ENCODE peak calls at places on chromosomes 6 and 20, in five cellular contexts. N, B, S, A and R are unnamed samples.

GRCh38 chr6:136244061-136244616 is 6.0 kb downstream of the MTFR2 start:
- DNase-seq in B (no peak), N (peak; percentile 64), S (no peak), A (no peak), R (no peak)

GRCh38 chr6:104705095-104705707 is 154.5 kb downstream of the HACE1 start:
- DNase-seq in B (no peak), A (peak; percentile 46), S (peak; percentile 20), N (peak; percentile 42), R (peak; percentile 17)

GRCh38 chr20:1752045-1752444 is 94.5 kb upstream of the SIRPG start:
- DNase-seq in B (no peak), S (no peak), N (no peak), A (no peak), R (no peak)

GRCh38 chr6:4668271-4669179 is 107.7 kb upstream of the CDYL start:
- DNase-seq in N (no peak), A (no peak), S (no peak), B (no peak), R (no peak)

GRCh38 chr6:132832891-132833290 is 18.5 kb downstream of the RPS12 start:
- DNase-seq in B (no peak), A (no peak), N (no peak), S (no peak), R (no peak)

GRCh38 chr20:45289942-45290676 is 16.5 kb upstream of the RBPJL start:
- DNase-seq in B (no peak), A (no peak), N (no peak), S (no peak), R (no peak)

GRCh38 chr6:139166238-139166955 is 31.5 kb downstream of the HECA start:
- DNase-seq in S (no peak), N (no peak), B (no peak), A (no peak), R (no peak)

GRCh38 chr6:73768630-73769029 is 72.6 kb downstream of the CD109 start:
- DNase-seq in B (no peak), N (no peak), S (no peak), A (no peak), R (no peak)

GRCh38 chr6:159981591-159982245 is 12.8 kb downstream of the IGF2R start:
- DNase-seq in A (no peak), B (no peak), N (peak; percentile 73), S (peak; percentile 62), R (no peak)

GRCh38 chr6:134593442-134593841 is 275.5 kb upstream of the SGK1 start:
- DNase-seq in N (no peak), S (no peak), B (no peak), A (no peak), R (no peak)

GRCh38 chr20:44600758-44601562 is 18.6 kb downstream of the PKIG start:
- DNase-seq in N (peak; percentile 54), S (peak; percentile 53), B (no peak), A (no peak), R (no peak)

GRCh38 chr6:157456524-157456829 is 75.5 kb downstream of the ZDHHC14 start:
- DNase-seq in A (no peak), B (no peak), S (no peak), N (no peak), R (no peak)

GRCh38 chr6:161313940-161314509 is 40.2 kb upstream of the AGPAT4 start:
- DNase-seq in B (no peak), S (no peak), A (no peak), N (no peak), R (no peak)

GRCh38 chr6:5143625-5144311 is 58.6 kb downstream of the PPP1R3G start:
- DNase-seq in S (peak; percentile 80), B (peak; percentile 93), A (peak; percentile 81), N (peak; percentile 75), R (peak; percentile 58)

GRCh38 chr6:85192186-85192585 is 257.7 kb upstream of the NT5E start:
- DNase-seq in B (no peak), S (no peak), A (no peak), N (peak; percentile 78), R (peak; percentile 3)

GRCh38 chr6:84282566-84282965 is 55.1 kb upstream of the CEP162 start:
- DNase-seq in B (no peak), A (no peak), S (no peak), N (peak; percentile 82), R (peak; percentile 10)

GRCh38 chr6:15313367-15313766 is 67.5 kb downstream of the JARID2 start:
- DNase-seq in N (peak; percentile 46), B (no peak), S (no peak), A (no peak), R (no peak)

GRCh38 chr6:131694832-131695426 is 6.3 kb downstream of the OR2A4 start:
- DNase-seq in S (peak; percentile 36), B (peak; percentile 91), A (no peak), N (peak; percentile 71), R (peak; percentile 55)

GRCh38 chr20:1623501-1624250 is 3.9 kb upstream of the SIRPB1 start:
- DNase-seq in S (no peak), B (no peak), A (no peak), N (no peak), R (no peak)

GRCh38 chr20:9359561-9360308 is 154.7 kb upstream of the LAMP5 start:
- DNase-seq in A (no peak), N (peak; percentile 88), B (peak; percentile 64), S (peak; percentile 48), R (peak; percentile 51)

GRCh38 chr6:107459283-107460073 is at the start of gene PDSS2:
- DNase-seq in N (peak; percentile 98), S (peak; percentile 98), A (peak; percentile 99), B (peak; percentile 99), R (peak; percentile 92)
- TF ChIP-seq CTCF in N (peak; percentile 63), S (peak; percentile 39), A (peak; percentile 28), B (peak; percentile 70), R (peak; percentile 48)

DNA sequence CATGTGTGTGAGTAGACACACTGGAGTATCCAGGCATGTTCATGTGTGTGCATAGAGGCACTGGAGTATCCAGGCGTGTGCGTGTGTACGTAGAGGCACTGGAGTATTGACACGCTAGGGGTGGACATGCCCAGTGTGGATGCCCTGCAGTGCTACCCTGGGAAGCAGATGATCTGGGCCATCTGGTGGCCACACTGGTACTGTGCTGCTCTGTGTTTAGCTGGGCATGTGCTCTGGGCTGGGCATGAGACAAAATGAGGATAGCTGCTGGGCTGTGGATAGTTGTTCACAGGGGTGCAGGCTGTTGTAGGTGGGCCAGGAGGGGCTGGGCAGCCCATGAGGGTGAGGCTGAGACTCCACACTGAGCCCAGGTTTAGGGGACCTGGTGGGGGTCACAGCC is 24.0 kb upstream of the NPBWR2 start:
- DNase-seq in B (no peak), N (peak; percentile 34), S (no peak), A (no peak), R (peak; percentile 2)
- TF ChIP-seq CTCF in B (peak; percentile 45), N (peak; percentile 22), S (no peak), A (no peak), R (peak; percentile 22)

DNA sequence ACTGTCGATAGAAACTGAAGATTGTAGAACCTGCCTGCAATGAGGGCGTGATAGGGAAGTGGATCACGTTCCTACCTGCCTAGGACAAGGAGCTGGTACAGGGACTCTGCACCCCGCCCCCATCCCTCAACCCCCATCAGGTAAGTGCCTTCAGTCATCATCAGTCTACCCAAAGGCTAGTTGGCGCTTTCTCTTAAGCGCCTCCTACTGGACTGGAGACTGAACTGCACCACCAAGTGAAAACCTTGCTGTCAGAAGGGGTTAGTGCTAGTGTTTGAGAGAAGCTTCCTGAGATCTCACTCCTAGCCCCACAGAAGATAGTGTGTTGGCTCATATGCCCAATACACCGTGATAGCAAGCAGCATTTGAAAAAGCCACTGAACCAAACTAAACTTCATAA is 706.5 kb upstream of the MAN1A1 start:
- DNase-seq in N (no peak), B (peak; percentile 65), S (no peak), A (no peak), R (no peak)
- TF ChIP-seq CTCF in N (peak; percentile 33), B (peak; percentile 87), S (peak; percentile 31), A (no peak), R (peak; percentile 36)

GRCh38 chr6:227074-227782 is 65.1 kb upstream of the DUSP22 start:
- DNase-seq in S (no peak), A (no peak), N (peak; percentile 37), B (no peak), R (no peak)
- TF ChIP-seq CTCF in S (no peak), A (no peak), N (peak; percentile 14), B (peak; percentile 40), R (no peak)

GRCh38 chr20:3173582-3174441 is 463 bp upstream of the LZTS3 start:
- DNase-seq in B (peak; percentile 95), S (peak; percentile 93), N (peak; percentile 69), A (peak; percentile 92), R (no peak)
- TF ChIP-seq CTCF in B (no peak), S (no peak), N (peak; percentile 26), A (no peak), R (no peak)

DNA sequence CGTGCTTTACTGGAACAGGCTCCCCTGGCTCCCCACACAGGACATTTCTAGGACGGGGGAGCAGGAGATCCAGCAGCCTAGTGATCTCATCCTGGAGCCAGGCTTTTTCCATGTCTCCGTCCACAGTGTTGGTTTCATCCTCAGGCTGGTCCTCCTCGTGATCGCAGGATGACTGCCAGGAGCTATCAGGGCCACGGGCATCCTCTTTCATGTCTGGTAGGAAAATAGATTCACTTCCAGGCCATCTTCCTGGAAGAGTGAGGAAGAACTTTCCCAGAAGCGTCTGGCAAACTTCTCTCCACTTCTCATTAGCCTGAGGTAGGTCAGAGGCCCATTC is 15.4 kb upstream of the SLC9A8 start:
- DNase-seq in N (no peak), B (no peak), A (no peak), S (no peak), R (no peak)
- TF ChIP-seq CTCF in N (no peak), B (no peak), A (no peak), S (no peak), R (no peak)

GRCh38 chr20:56517641-56518040 is 6.9 kb upstream of the FAM209A start:
- DNase-seq in A (no peak), S (no peak), N (no peak), B (no peak), R (no peak)

GRCh38 chr20:56516631-56517030 is 7.9 kb upstream of the FAM209A start:
- DNase-seq in N (no peak), B (no peak), A (no peak), S (no peak), R (no peak)

GRCh38 chr20:56513807-56514150 is 10.8 kb upstream of the FAM209A start:
- DNase-seq in S (no peak), A (no peak), N (no peak), B (no peak), R (no peak)

GRCh38 chr20:56517211-56517610 is 7.3 kb upstream of the FAM209A start:
- DNase-seq in N (no peak), B (no peak), A (no peak), S (no peak), R (no peak)

DNA sequence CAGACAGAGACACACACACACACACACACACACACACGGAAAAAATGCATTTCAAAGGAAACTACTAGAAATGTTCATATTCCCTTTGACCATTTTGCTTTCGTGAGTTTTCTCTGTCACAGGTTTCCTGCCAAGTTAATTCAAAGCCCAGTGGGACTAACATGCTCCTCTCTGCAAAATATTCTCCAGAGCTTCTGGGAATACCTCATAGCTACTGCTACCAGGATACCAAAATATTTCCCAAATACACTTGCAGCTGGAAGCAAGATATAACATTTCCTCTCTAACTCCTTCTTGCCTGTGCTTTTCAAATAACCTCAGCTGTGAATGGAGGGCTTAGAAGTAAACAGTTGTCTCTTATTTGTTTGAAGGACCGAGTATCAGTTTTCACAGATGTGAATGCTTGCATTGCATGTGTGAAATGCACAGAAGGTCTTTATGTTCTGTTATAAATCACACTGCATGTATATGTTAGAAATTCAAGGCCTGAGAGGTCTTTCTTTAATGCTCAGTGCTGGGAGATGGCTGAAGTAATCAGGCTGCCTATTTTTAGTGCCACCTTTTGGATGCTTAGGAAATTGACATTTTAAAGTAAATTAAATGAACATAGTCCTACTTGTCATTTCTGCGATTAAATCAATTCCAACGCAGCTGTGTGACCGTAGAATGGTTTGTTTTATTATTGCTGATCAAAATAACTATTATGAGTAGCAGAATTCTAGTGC is 8.7 kb upstream of the FAM209A start:
- DNase-seq in A (no peak), N (peak; percentile 38), S (peak; percentile 12), B (no peak), R (no peak)
- TF ChIP-seq CTCF in A (peak; percentile 31), N (peak; percentile 51), S (peak; percentile 14), B (peak; percentile 14), R (no peak)